ENCODE peak calls at places on chromosomes 5 and 9, in five cellular contexts. One of them, this sample, is unnamed.

GRCh38 chr9:109411818-109412352 is 86.2 kb downstream of the PTPN3 start:
- DNase-seq in H7: peak
- DNase-seq in kidney: no peak
- DNase-seq in astrocyte of the spinal cord: peak
- DNase-seq in ovary: no peak
- DNase-seq in this sample: no peak

GRCh38 chr9:28293691-28294090 is 720.4 kb upstream of the C9orf72 start:
- DNase-seq in kidney: no peak
- DNase-seq in H7: no peak
- DNase-seq in astrocyte of the spinal cord: no peak
- DNase-seq in ovary: no peak
- DNase-seq in this sample: no peak

GRCh38 chr5:97231025-97231636 is 48.1 kb upstream of the RIOK2 start:
- DNase-seq in astrocyte of the spinal cord: peak
- DNase-seq in kidney: no peak
- DNase-seq in ovary: no peak
- DNase-seq in H7: peak
- DNase-seq in this sample: no peak

GRCh38 chr5:69074664-69075521 is 18.9 kb upstream of the SLC30A5 start:
- DNase-seq in ovary: no peak
- DNase-seq in kidney: no peak
- DNase-seq in H7: peak
- DNase-seq in astrocyte of the spinal cord: no peak
- DNase-seq in this sample: peak

GRCh38 chr9:83920469-83920941 is 727 bp downstream of the KIF27 start:
- DNase-seq in H7: peak
- DNase-seq in ovary: no peak
- DNase-seq in kidney: peak
- DNase-seq in astrocyte of the spinal cord: peak
- DNase-seq in this sample: no peak

GRCh38 chr5:52837591-52838001 is 49.9 kb downstream of the ITGA1 start:
- DNase-seq in ovary: no peak
- DNase-seq in astrocyte of the spinal cord: peak
- DNase-seq in kidney: no peak
- DNase-seq in H7: no peak
- DNase-seq in this sample: no peak

GRCh38 chr5:80172067-80172690 is 83.7 kb downstream of the SERINC5 start:
- DNase-seq in kidney: no peak
- DNase-seq in astrocyte of the spinal cord: no peak
- DNase-seq in H7: no peak
- DNase-seq in ovary: no peak
- DNase-seq in this sample: no peak

GRCh38 chr9:134180786-134181647 is 16.7 kb upstream of the RNU6ATAC start:
- DNase-seq in ovary: peak
- DNase-seq in kidney: peak
- DNase-seq in H7: peak
- DNase-seq in astrocyte of the spinal cord: no peak
- DNase-seq in this sample: peak

GRCh38 chr5:172910828-172911627 is 48.2 kb upstream of the RPL26L1 start:
- DNase-seq in kidney: peak
- DNase-seq in ovary: no peak
- DNase-seq in H7: peak
- DNase-seq in astrocyte of the spinal cord: peak
- DNase-seq in this sample: no peak

GRCh38 chr5:142644640-142645361 is 41.1 kb downstream of the FGF1 start:
- DNase-seq in ovary: no peak
- DNase-seq in kidney: no peak
- DNase-seq in astrocyte of the spinal cord: peak
- DNase-seq in H7: no peak
- DNase-seq in this sample: peak

GRCh38 chr5:173823721-173824567 is 64.2 kb upstream of the CPEB4 start:
- DNase-seq in kidney: no peak
- DNase-seq in H7: peak
- DNase-seq in astrocyte of the spinal cord: peak
- DNase-seq in ovary: peak
- DNase-seq in this sample: no peak

GRCh38 chr9:134989206-134990065 is 71.7 kb upstream of the FCN1 start:
- DNase-seq in ovary: peak
- DNase-seq in kidney: peak
- DNase-seq in H7: no peak
- DNase-seq in astrocyte of the spinal cord: no peak
- DNase-seq in this sample: no peak

GRCh38 chr5:147382776-147383175 is 127.1 kb downstream of the DPYSL3 start:
- DNase-seq in H7: no peak
- DNase-seq in astrocyte of the spinal cord: no peak
- DNase-seq in ovary: no peak
- DNase-seq in kidney: no peak
- DNase-seq in this sample: no peak

GRCh38 chr5:97245371-97245770 is 62.3 kb upstream of the RIOK2 start:
- DNase-seq in H7: no peak
- DNase-seq in astrocyte of the spinal cord: no peak
- DNase-seq in ovary: no peak
- DNase-seq in kidney: no peak
- DNase-seq in this sample: no peak

GRCh38 chr5:166127766-166128565 is 2163.5 kb upstream of the WWC1 start:
- DNase-seq in astrocyte of the spinal cord: no peak
- DNase-seq in kidney: no peak
- DNase-seq in H7: no peak
- DNase-seq in ovary: no peak
- DNase-seq in this sample: no peak

GRCh38 chr5:113678924-113679575 is 165.6 kb downstream of the YTHDC2 start:
- DNase-seq in kidney: no peak
- DNase-seq in astrocyte of the spinal cord: peak
- DNase-seq in ovary: no peak
- DNase-seq in H7: peak
- DNase-seq in this sample: no peak

GRCh38 chr9:129311638-129312037 is 133.6 kb upstream of the IER5L start:
- DNase-seq in astrocyte of the spinal cord: no peak
- DNase-seq in H7: peak
- DNase-seq in kidney: peak
- DNase-seq in ovary: peak
- DNase-seq in this sample: no peak

GRCh38 chr5:133840168-133840567 is 128.3 kb downstream of the C5orf15 start:
- DNase-seq in kidney: no peak
- DNase-seq in H7: no peak
- DNase-seq in astrocyte of the spinal cord: no peak
- DNase-seq in ovary: no peak
- DNase-seq in this sample: no peak

GRCh38 chr5:133842846-133843725 is 125.3 kb downstream of the C5orf15 start:
- DNase-seq in kidney: peak
- DNase-seq in ovary: no peak
- DNase-seq in H7: no peak
- DNase-seq in astrocyte of the spinal cord: no peak
- DNase-seq in this sample: peak

GRCh38 chr5:133843911-133844310 is 124.5 kb downstream of the C5orf15 start:
- DNase-seq in astrocyte of the spinal cord: no peak
- DNase-seq in kidney: no peak
- DNase-seq in H7: no peak
- DNase-seq in ovary: no peak
- DNase-seq in this sample: no peak

GRCh38 chr5:133839721-133840120 is 128.7 kb downstream of the C5orf15 start:
- DNase-seq in kidney: no peak
- DNase-seq in ovary: no peak
- DNase-seq in astrocyte of the spinal cord: no peak
- DNase-seq in H7: no peak
- DNase-seq in this sample: no peak

DNA sequence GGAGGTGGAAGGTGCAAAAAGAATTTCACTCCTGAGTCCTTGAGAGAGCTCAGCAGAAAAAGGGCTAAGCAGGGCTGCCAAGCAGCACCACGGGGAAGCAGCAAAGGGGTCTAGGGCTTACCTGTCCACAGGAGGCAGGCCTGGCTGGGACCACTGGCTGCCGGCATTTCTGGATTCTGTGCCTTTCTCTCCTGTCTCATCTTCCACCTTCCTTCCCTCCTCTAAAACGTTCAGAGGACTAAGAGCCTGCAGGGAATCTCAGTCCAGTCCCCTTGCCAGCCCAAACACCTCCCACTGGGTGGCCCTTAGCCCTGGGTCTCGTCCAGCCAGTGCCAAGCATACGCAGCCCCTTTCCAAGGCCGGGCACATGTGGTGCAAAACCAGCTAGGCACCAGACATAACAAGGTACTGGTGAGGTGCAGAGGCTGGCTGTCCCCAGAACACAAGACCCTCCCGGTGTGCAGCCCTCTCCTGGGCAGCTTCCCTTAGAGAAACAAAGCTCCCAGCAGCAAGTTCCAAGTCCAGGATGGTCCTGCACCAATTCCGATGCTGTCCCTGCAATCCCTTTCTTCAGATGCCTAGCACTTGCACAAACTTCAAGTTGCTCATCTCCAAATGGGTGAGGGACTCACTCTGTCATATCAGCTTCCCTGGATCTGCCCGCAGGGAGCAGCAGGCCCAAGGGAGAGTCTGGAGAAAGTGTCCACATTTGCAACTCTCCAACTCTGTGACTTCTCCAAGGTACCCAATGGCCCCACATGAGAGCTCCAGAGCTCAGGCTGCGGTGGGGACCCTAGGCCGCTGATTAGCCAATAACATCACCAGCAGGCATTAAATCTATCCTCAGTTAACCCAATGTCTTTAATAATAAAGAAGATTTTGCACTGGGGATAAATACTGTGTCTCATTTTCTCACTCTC is 126.3 kb downstream of the C5orf15 start:
- DNase-seq in astrocyte of the spinal cord: no peak
- DNase-seq in H7: no peak
- DNase-seq in kidney: peak
- DNase-seq in ovary: no peak
- DNase-seq in this sample: peak
- H3K4me3 ChIP-seq in astrocyte of the spinal cord: no peak
- H3K4me3 ChIP-seq in H7: no peak
- H3K4me3 ChIP-seq in kidney: no peak
- H3K4me3 ChIP-seq in ovary: no peak
- H3K4me3 ChIP-seq in this sample: no peak

DNA sequence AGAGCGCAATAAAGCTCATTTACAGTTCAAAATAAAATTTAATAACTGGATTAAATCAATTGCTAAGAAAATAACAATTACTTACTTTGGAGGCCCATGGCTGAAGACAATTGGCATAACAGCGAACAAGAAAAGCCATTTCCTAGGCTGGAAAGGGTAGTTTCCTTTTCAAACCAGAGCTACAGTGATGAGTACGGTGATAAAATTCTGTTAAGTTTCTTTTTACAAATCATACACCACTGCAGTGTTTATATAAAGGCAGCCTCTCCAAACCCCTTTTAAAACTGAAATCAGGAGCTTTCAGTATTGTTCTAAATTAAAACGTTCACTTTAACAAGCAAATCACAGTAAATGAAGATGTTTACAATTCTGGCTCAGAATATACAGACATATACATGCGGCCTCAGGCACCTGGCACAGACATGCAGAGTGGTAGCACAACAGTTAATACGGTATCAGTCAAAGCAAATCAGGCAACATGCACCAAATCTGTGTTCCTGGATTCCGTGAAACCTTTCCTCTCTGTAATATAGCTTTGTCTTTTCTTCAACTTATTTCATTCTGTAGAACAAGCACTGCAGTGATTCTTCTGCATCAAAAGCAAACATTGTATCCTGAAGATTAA is 102.9 kb downstream of the RAPGEF6 start:
- DNase-seq in H7: no peak
- DNase-seq in ovary: no peak
- DNase-seq in astrocyte of the spinal cord: no peak
- DNase-seq in kidney: no peak
- DNase-seq in this sample: no peak
- H3K4me3 ChIP-seq in H7: no peak
- H3K4me3 ChIP-seq in ovary: no peak
- H3K4me3 ChIP-seq in astrocyte of the spinal cord: no peak
- H3K4me3 ChIP-seq in kidney: peak
- H3K4me3 ChIP-seq in this sample: no peak

DNA sequence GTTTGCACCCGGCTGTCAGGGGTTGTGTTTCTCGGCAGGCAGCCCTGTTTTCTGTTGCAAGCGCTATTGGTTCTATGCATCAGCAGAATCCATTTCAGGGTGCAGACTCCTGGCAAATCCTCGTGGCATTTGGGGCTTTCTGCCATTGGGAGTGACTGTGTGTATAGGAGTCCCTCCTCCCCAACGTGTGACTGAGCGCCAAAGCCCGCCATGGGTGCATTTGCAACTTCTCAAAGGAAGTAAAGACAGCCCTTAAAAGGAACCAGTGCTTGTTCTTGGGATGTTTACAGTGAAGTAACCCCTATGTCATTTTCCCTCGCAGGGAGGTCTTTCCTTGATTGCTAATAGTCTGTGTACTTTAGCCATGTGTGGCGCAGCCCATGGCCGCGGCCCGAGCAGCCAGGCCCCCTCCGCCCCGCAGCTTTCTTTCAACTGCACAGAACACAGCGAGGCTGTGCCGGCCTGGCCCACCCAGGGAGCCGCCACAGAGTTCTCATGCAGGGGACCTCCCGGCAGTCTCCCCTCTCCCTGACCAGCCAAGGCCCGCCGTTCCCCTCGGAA is 175.6 kb downstream of the HSD17B3 start:
- DNase-seq in ovary: no peak
- DNase-seq in H7: peak
- DNase-seq in kidney: no peak
- DNase-seq in astrocyte of the spinal cord: peak
- DNase-seq in this sample: no peak
- H3K4me3 ChIP-seq in ovary: no peak
- H3K4me3 ChIP-seq in H7: no peak
- H3K4me3 ChIP-seq in kidney: no peak
- H3K4me3 ChIP-seq in astrocyte of the spinal cord: no peak
- H3K4me3 ChIP-seq in this sample: no peak

GRCh38 chr5:124726631-124727362 is 19.6 kb downstream of the ZNF608 start:
- DNase-seq in kidney: no peak
- DNase-seq in astrocyte of the spinal cord: no peak
- DNase-seq in H7: no peak
- DNase-seq in ovary: no peak
- DNase-seq in this sample: no peak
- H3K4me3 ChIP-seq in kidney: no peak
- H3K4me3 ChIP-seq in astrocyte of the spinal cord: no peak
- H3K4me3 ChIP-seq in H7: no peak
- H3K4me3 ChIP-seq in ovary: no peak
- H3K4me3 ChIP-seq in this sample: no peak

GRCh38 chr5:177349762-177350161 is 1.7 kb downstream of the LMAN2 start:
- DNase-seq in ovary: no peak
- DNase-seq in astrocyte of the spinal cord: no peak
- DNase-seq in kidney: peak
- DNase-seq in H7: no peak
- DNase-seq in this sample: no peak
- H3K4me3 ChIP-seq in ovary: no peak
- H3K4me3 ChIP-seq in astrocyte of the spinal cord: no peak
- H3K4me3 ChIP-seq in kidney: peak
- H3K4me3 ChIP-seq in H7: no peak
- H3K4me3 ChIP-seq in this sample: no peak